ENCODE peak calls at places on chromosomes 6 and 20, in seven cellular contexts. X is CD4-positive, alpha-beta T cell; K is HepG2; N is neuronal stem cell; H is ascending aorta; I is CD4-positive, alpha-beta memory T cell; M is pancreas. F is an unnamed sample. For H3K27me3, the result is how much of the 10 kb centered on the place peaks cover.

GRCh38 chr20:38127011-38127621 is 38.0 kb downstream of the TGM2 start:
- DNase-seq in X (no peak), M (no peak), H (no peak), I (no peak), N (no peak), K (no peak), F (peak)

GRCh38 chr6:104789770-104790190 is 69.9 kb downstream of the HACE1 start:
- DNase-seq in H (no peak), M (no peak), N (no peak), X (no peak), I (peak), K (peak), F (no peak)

GRCh38 chr20:52303281-52303950 is 111.8 kb upstream of the ZFP64 start:
- DNase-seq in K (no peak), N (no peak), I (no peak), M (no peak), X (no peak), H (no peak), F (no peak)

GRCh38 chr20:6579417-6579816 is 188.1 kb upstream of the BMP2 start:
- DNase-seq in K (no peak), H (no peak), X (no peak), M (no peak), I (no peak), N (no peak), F (no peak)

GRCh38 chr20:12394786-12395185 is 477.1 kb downstream of the BTBD3 start:
- DNase-seq in N (no peak), M (no peak), X (no peak), I (no peak), H (no peak), K (no peak), F (no peak)

GRCh38 chr20:50115041-50115512 is 2.1 kb upstream of the UBE2V1 start:
- DNase-seq in M (no peak), K (no peak), X (no peak), H (no peak), N (no peak), I (no peak), F (no peak)

GRCh38 chr20:50271201-50271600 is 80.6 kb downstream of the CEBPB start:
- DNase-seq in N (no peak), I (no peak), M (no peak), K (no peak), H (no peak), X (no peak), F (no peak)

GRCh38 chr6:107330190-107330589 is 129.2 kb downstream of the PDSS2 start:
- DNase-seq in K (no peak), N (no peak), H (no peak), I (no peak), X (no peak), M (no peak), F (no peak)

GRCh38 chr6:143529095-143529494 is 17.6 kb upstream of the FUCA2 start:
- DNase-seq in I (no peak), X (no peak), M (no peak), K (no peak), H (no peak), N (no peak), F (no peak)

GRCh38 chr20:34615477-34615876 is 57.0 kb downstream of the MAP1LC3A start:
- DNase-seq in X (no peak), I (no peak), N (no peak), K (peak), M (no peak), H (no peak), F (no peak)

GRCh38 chr6:143999406-143999805 is 8.7 kb downstream of the PLAGL1 start:
- DNase-seq in M (no peak), H (no peak), K (no peak), X (no peak), N (no peak), I (no peak), F (no peak)

GRCh38 chr6:286681-287499 is 5.4 kb upstream of the DUSP22 start:
- DNase-seq in M (no peak), X (no peak), H (no peak), K (no peak), I (no peak), N (no peak), F (no peak)

GRCh38 chr6:92887871-92888270 is 531.5 kb downstream of the EPHA7 start:
- DNase-seq in M (no peak), K (no peak), I (no peak), H (no peak), N (no peak), X (no peak), F (no peak)

GRCh38 chr20:47202765-47203667 is 153.5 kb downstream of the ZMYND8 start:
- DNase-seq in K (peak), N (no peak), I (no peak), M (no peak), X (no peak), H (no peak), F (no peak)

GRCh38 chr6:106746660-106747059 is 117.3 kb downstream of the QRSL1 start:
- DNase-seq in H (no peak), X (no peak), K (peak), N (no peak), M (no peak), I (no peak), F (no peak)

GRCh38 chr6:12748815-12749521 is 32.4 kb downstream of the PHACTR1 start:
- DNase-seq in H (no peak), K (no peak), X (no peak), M (peak), N (peak), I (no peak), F (no peak)

GRCh38 chr6:2763876-2764540 is 1.2 kb upstream of the WRNIP1 start:
- DNase-seq in K (no peak), I (no peak), M (no peak), X (no peak), H (no peak), N (no peak), F (no peak)

GRCh38 chr6:83873869-83874268 is 14.4 kb downstream of the CYB5R4 start:
- DNase-seq in M (no peak), I (no peak), N (no peak), H (no peak), X (no peak), K (no peak), F (no peak)

GRCh38 chr6:80366721-80367120 is 260.2 kb downstream of the BCKDHB start:
- DNase-seq in N (no peak), I (no peak), K (no peak), H (no peak), M (peak), X (no peak), F (no peak)

GRCh38 chr20:2303693-2304092 is 7.9 kb downstream of the TGM3 start:
- DNase-seq in M (no peak), H (no peak), X (no peak), K (no peak), N (no peak), I (no peak), F (no peak)

GRCh38 chr6:16719488-16719887 is 41.8 kb downstream of the ATXN1 start:
- DNase-seq in M (no peak), X (no peak), K (no peak), H (no peak), I (no peak), N (no peak), F (no peak)

GRCh38 chr6:1222426-1223311 is 89.2 kb upstream of the FOXQ1 start:
- DNase-seq in M (no peak), I (no peak), X (no peak), H (no peak), K (no peak), N (no peak), F (no peak)

GRCh38 chr6:168367285-168367720 is 47.7 kb upstream of the DACT2 start:
- DNase-seq in M (peak), I (no peak), X (no peak), K (no peak), N (no peak), H (no peak), F (no peak)

GRCh38 chr6:83221886-83222479 is 28.8 kb downstream of the RWDD2A start:
- DNase-seq in M (no peak), N (peak), H (no peak), K (peak), X (no peak), I (no peak), F (no peak)

GRCh38 chr20:48776306-48776705 is 51.5 kb downstream of the PREX1 start:
- DNase-seq in H (no peak), N (no peak), K (no peak), M (no peak), X (no peak), I (no peak), F (no peak)

GRCh38 chr6:30981942-30982772 is 1.4 kb upstream of the MUC21 start:
- DNase-seq in H (no peak), I (no peak), K (peak), N (peak), M (no peak), X (no peak), F (no peak)

GRCh38 chr6:48628316-48628715 is 517.3 kb upstream of the PTCHD4 start:
- DNase-seq in K (no peak), H (no peak), I (no peak), M (no peak), X (no peak), N (peak), F (no peak)

GRCh38 chr6:46507426-46507825 is 16.2 kb upstream of the RCAN2 start:
- DNase-seq in M (no peak), H (no peak), K (no peak), N (no peak), I (no peak), X (no peak), F (no peak)

GRCh38 chr6:142132625-142133024 is at the start of gene GJE1:
- DNase-seq in X (no peak), H (no peak), M (no peak), I (no peak), N (no peak), K (no peak), F (no peak)

GRCh38 chr6:157469378-157469777 is 88.4 kb downstream of the ZDHHC14 start:
- DNase-seq in H (no peak), I (no peak), M (no peak), K (no peak), N (no peak), X (no peak), F (no peak)

GRCh38 chr6:47153066-47153755 is 111.1 kb upstream of the ADGRF1 start:
- DNase-seq in H (no peak), X (no peak), I (no peak), M (no peak), K (peak), N (no peak), F (no peak)

GRCh38 chr6:88490195-88490594 is 324.0 kb upstream of the CNR1 start:
- DNase-seq in X (no peak), I (no peak), M (no peak), N (no peak), K (no peak), H (no peak), F (no peak)

GRCh38 chr20:51493346-51493791 is 49.1 kb downstream of the NFATC2 start:
- DNase-seq in X (no peak), K (no peak), N (no peak), M (no peak), H (no peak), I (peak), F (no peak)

GRCh38 chr20:58553166-58553696 is 38.0 kb upstream of the APCDD1L start:
- DNase-seq in K (no peak), H (no peak), N (no peak), I (no peak), M (no peak), X (no peak), F (no peak)

GRCh38 chr20:58550661-58551060 is 35.5 kb upstream of the APCDD1L start:
- DNase-seq in I (no peak), X (no peak), N (no peak), K (no peak), M (no peak), H (no peak), F (no peak)

GRCh38 chr20:58549681-58550542 is 34.7 kb upstream of the APCDD1L start:
- DNase-seq in N (no peak), H (no peak), I (no peak), X (no peak), K (no peak), M (no peak), F (no peak)

GRCh38 chr20:58552366-58552934 is 37.3 kb upstream of the APCDD1L start:
- DNase-seq in H (no peak), K (no peak), N (no peak), I (no peak), X (no peak), M (no peak), F (no peak)

DNA sequence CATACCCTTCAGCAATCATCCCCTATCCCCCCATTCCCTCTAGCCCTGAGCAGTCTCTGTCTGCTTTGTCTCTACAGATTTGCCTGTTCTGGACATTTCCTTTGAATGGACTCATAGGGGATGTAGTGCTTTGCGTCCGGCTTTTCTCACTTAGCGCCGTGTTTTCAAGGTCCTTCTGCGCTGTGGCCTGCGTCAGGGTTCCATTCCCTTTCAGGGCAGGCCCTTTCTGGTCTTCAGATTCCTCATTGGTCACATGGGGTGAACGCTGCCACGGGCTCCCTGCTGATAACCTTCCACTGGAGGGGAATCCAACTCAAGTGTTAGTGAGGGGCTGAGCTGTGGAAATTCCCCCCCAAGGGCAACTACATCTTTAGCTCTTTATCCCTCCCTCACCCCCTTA is 36.4 kb upstream of the APCDD1L start:
- DNase-seq in M (no peak), H (no peak), I (no peak), N (no peak), X (no peak), K (no peak), F (no peak)
- H3K27me3 ChIP-seq in M (under half), H (under half), I (under half), N (under half), X (under half), K (half or more), F (under half)

GRCh38 chr6:5093231-5094015 is 8.3 kb downstream of the PPP1R3G start:
- DNase-seq in I (no peak), M (no peak), N (no peak), K (no peak), H (no peak), X (no peak), F (no peak)
- H3K27me3 ChIP-seq in I (under half), M (under half), N (under half), K (under half), H (under half), X (under half), F (under half)

DNA sequence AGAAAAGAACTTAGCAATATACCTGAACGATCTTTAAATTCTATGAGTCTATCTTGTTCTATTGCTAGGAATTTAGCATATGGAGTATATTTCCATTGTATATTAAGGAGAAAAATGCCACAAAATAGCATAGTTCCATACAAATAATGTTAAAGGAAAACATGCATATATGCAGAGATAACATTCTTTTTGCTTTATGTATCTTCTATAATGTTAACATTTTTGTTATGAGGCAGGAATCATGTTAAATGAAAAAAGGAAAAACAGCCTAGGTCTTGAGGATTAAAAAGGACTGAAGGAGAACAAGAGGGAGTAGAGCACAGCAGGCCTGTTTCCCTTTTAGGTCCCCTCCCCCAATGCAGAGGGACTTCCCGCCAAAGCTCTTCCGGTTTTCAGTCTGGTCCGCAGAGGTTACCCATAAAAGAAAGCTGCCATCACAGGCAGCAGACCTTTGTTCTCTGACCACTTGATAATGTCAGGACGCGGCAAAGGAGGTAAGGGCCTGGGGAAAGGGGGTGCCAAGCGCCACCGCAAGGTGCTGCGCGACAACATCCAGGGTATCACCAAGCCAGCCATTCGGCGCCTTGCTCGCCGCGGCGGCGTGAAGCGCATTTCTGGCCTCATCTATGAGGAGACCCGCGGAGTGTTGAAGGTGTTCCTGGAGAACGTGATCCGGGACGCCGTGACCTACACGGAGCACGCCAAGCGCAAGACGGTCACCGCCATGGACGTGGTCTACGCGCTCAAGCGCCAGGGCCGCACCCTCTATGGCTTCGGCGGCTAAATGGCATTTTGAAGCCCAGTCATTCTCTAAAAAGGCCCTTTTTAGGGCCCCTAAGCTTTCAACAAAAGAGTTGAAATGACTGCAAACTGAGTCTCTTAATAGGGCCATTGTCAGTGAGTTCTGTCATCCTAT is 108.4 kb upstream of the PRSS16 start:
- DNase-seq in X (peak), M (no peak), N (peak), K (no peak), H (no peak), I (peak), F (peak)
- H3K27me3 ChIP-seq in X (under half), M (under half), N (under half), K (under half), H (under half), I (under half), F (under half)

DNA sequence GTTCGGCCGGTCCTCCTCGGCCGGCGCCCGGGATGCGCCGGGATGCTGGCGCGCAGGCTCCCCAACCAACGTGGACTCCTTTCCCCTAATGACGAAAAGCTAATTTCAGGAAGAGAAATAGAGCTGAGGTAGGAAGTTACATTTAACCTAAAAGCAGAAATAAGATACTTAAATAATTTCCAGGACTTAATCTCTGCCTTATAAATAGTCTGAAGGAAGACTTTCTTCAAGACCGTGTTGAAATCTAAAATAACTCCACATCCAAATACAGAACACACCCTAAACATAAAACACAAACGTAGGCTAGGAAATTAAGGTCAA is 1.2 kb downstream of the ASF1A start:
- DNase-seq in I (no peak), X (no peak), K (no peak), N (no peak), M (no peak), H (no peak), F (no peak)
- H3K27me3 ChIP-seq in I (under half), X (under half), K (under half), N (under half), M (under half), H (under half), F (under half)

GRCh38 chr6:165985281-165985925 is 182.2 kb downstream of the TBXT start:
- DNase-seq in H (no peak), M (no peak), X (no peak), I (no peak), K (no peak), N (no peak), F (no peak)
- H3K27me3 ChIP-seq in H (under half), M (under half), X (under half), I (under half), K (half or more), N (under half), F (half or more)

GRCh38 chr20:57543754-57544153 is 17.2 kb upstream of the PCK1 start:
- DNase-seq in K (no peak), N (no peak), H (no peak), I (no peak), M (no peak), X (no peak), F (no peak)
- H3K27me3 ChIP-seq in K (half or more), N (under half), H (under half), I (under half), M (under half), X (under half), F (under half)

GRCh38 chr6:170292778-170293164 is 1.9 kb upstream of the DLL1 start:
- DNase-seq in H (no peak), M (no peak), K (no peak), I (no peak), X (no peak), N (no peak), F (no peak)

GRCh38 chr6:170293881-170294755 is 3.2 kb upstream of the DLL1 start:
- DNase-seq in I (no peak), X (no peak), M (no peak), K (no peak), N (peak), H (no peak), F (no peak)

GRCh38 chr6:170292111-170292777 is 1.4 kb upstream of the DLL1 start:
- DNase-seq in K (no peak), H (no peak), I (no peak), M (no peak), X (no peak), N (no peak), F (no peak)

GRCh38 chr6:170294813-170295518 is 4.1 kb upstream of the DLL1 start:
- DNase-seq in N (no peak), I (no peak), M (no peak), K (no peak), H (no peak), X (no peak), F (no peak)

GRCh38 chr6:170293411-170293844 is 2.5 kb upstream of the DLL1 start:
- DNase-seq in K (no peak), N (no peak), M (no peak), I (no peak), X (no peak), H (no peak), F (no peak)
- H3K27me3 ChIP-seq in K (half or more), N (under half), M (under half), I (under half), X (half or more), H (under half), F (under half)

GRCh38 chr20:58854638-58855471 is 2.3 kb downstream of the GNAS start:
- DNase-seq in I (peak), X (no peak), M (peak), N (no peak), H (no peak), K (no peak), F (no peak)
- H3K27me3 ChIP-seq in I (under half), X (half or more), M (under half), N (under half), H (under half), K (under half), F (half or more)

F was measured in tibial nerve.